ENCODE peak calls at places on chromosome 3, in five cellular contexts. M is GM12878, R is H1, E is HepG2, Z is NT2/D1. G is an unnamed sample.

GRCh38 chr3:16205156-16205870 is 30.8 kb downstream of the GALNT15 start:
- DNase-seq in R (no peak), E (no peak), Z (no peak), M (no peak), G (no peak)

GRCh38 chr3:62723636-62724217 is 151.5 kb downstream of the CADPS start:
- DNase-seq in E (no peak), R (no peak), M (no peak), Z (no peak), G (no peak)

GRCh38 chr3:29346828-29347227 is 66.0 kb downstream of the RBMS3 start:
- DNase-seq in Z (no peak), M (no peak), R (no peak), E (no peak), G (no peak)

GRCh38 chr3:59899068-59899467 is 849.2 kb upstream of the CFAP20DC start:
- DNase-seq in M (no peak), Z (no peak), R (no peak), E (no peak), G (no peak)

GRCh38 chr3:150830094-150830681 is 67.2 kb upstream of the SIAH2 start:
- DNase-seq in E (peak), R (no peak), Z (no peak), M (no peak), G (peak)

GRCh38 chr3:43254125-43254524 is 32.2 kb upstream of the SNRK start:
- DNase-seq in R (no peak), Z (no peak), E (no peak), M (no peak), G (no peak)

GRCh38 chr3:144557515-144557914 is 585.9 kb downstream of the DIPK2A start:
- DNase-seq in R (no peak), Z (no peak), M (no peak), E (no peak), G (no peak)

GRCh38 chr3:134931045-134931775 is 136.2 kb downstream of the EPHB1 start:
- DNase-seq in R (no peak), M (no peak), E (no peak), Z (peak), G (no peak)

GRCh38 chr3:64319391-64319790 is 94.1 kb upstream of the PRICKLE2 start:
- DNase-seq in E (no peak), R (no peak), Z (peak), M (no peak), G (no peak)

GRCh38 chr3:177916461-177916860 is 619.8 kb upstream of the KCNMB2 start:
- DNase-seq in Z (no peak), E (no peak), R (no peak), M (no peak), G (no peak)

GRCh38 chr3:11601446-11602241 is 42.1 kb downstream of the VGLL4 start:
- DNase-seq in E (no peak), M (peak), R (no peak), Z (no peak), G (no peak)

GRCh38 chr3:167851171-167851570 is 115.7 kb downstream of the SERPINI1 start:
- DNase-seq in E (no peak), M (no peak), Z (no peak), R (no peak), G (no peak)

GRCh38 chr3:151203053-151203420 is at the start of gene GPR171:
- DNase-seq in E (no peak), R (no peak), Z (no peak), M (peak), G (no peak)

GRCh38 chr3:196793224-196793623 is 53.6 kb downstream of the PAK2 start:
- DNase-seq in M (no peak), Z (peak), E (peak), R (no peak), G (no peak)

GRCh38 chr3:169790687-169791429 is 17.7 kb downstream of the MYNN start:
- DNase-seq in M (no peak), E (no peak), R (no peak), Z (no peak), G (no peak)

GRCh38 chr3:35739181-35739809 is 100.0 kb downstream of the ARPP21 start:
- DNase-seq in R (no peak), M (no peak), Z (no peak), E (no peak), G (no peak)

GRCh38 chr3:124084398-124084881 is 92.5 kb upstream of the ROPN1 start:
- DNase-seq in Z (no peak), R (no peak), M (no peak), E (no peak), G (no peak)
- TF ChIP-seq SUZ12 in Z (no peak), R (no peak), M (no peak), E (no peak), G (no peak)

DNA sequence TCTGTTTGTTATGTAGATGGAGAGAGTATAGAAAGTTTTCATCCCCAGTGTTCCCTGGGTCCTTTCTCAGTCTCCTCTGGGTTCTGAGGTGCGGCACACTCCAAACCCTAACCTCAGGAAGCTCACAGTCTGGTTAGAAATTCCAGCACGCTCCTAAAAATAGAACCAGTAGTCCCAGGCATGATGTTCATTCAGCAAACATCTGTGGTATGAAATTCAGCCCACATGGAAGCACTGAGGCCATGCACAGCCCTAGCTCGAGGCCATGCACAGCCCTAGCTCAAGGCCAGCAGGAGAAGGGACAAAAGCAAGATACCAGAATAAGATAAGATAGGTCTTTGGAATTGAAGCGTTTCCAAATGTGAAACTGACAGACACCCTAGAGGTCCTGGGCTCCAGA is 82.3 kb upstream of the OXTR start:
- DNase-seq in E (peak), Z (no peak), R (no peak), M (no peak), G (no peak)
- TF ChIP-seq SUZ12 in E (no peak), Z (no peak), R (no peak), M (no peak), G (no peak)

GRCh38 chr3:98702166-98702565 is 61.0 kb upstream of the ST3GAL6 start:
- DNase-seq in M (no peak), E (no peak), Z (no peak), R (no peak), G (no peak)
- TF ChIP-seq SUZ12 in M (no peak), E (no peak), Z (no peak), R (no peak), G (no peak)

DNA sequence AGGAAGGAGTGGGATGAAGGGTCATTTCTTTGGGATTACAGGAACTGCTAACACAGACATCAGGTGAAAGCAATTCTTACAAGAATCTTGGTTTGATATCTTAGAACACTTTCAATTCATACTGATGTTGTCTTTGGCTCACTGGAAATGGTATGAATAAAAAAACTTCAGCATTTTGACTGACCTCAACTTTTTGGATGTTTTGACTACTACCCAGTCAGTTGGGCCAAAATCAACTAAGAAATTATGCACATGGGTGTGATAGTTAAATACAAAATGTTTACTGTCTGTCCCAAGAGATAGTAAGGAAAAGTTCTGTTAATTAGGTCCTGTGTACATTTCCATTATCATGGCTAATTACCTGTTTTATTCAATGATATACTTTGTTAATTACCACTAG is 165.5 kb upstream of the LRIG1 start:
- DNase-seq in M (no peak), R (no peak), Z (no peak), E (no peak), G (no peak)
- TF ChIP-seq SUZ12 in M (no peak), R (no peak), Z (no peak), E (no peak), G (no peak)

GRCh38 chr3:119145500-119146167 is at the start of gene TEX55:
- DNase-seq in R (no peak), E (peak), Z (peak), M (no peak), G (peak)
- TF ChIP-seq SUZ12 in R (no peak), E (no peak), Z (no peak), M (no peak), G (no peak)

GRCh38 chr3:12681586-12682371 is 17.9 kb upstream of the RAF1 start:
- DNase-seq in Z (no peak), E (no peak), M (no peak), R (no peak), G (no peak)
- TF ChIP-seq SUZ12 in Z (no peak), E (no peak), M (no peak), R (no peak), G (no peak)

GRCh38 chr3:4224331-4224730 is 78.8 kb upstream of the SETMAR start:
- DNase-seq in R (no peak), Z (no peak), E (no peak), M (no peak), G (no peak)
- TF ChIP-seq SUZ12 in R (no peak), Z (no peak), E (no peak), M (no peak), G (no peak)

GRCh38 chr3:126133606-126134005 is 46.8 kb downstream of the ALDH1L1 start:
- DNase-seq in M (no peak), R (no peak), E (no peak), Z (no peak), G (no peak)

GRCh38 chr3:126131881-126132750 is 48.2 kb upstream of the SLC41A3 start:
- DNase-seq in M (no peak), Z (no peak), R (no peak), E (no peak), G (no peak)

GRCh38 chr3:126134219-126134975 is 46.0 kb downstream of the ALDH1L1 start:
- DNase-seq in M (no peak), E (peak), Z (peak), R (no peak), G (peak)

GRCh38 chr3:126130981-126131750 is 47.2 kb upstream of the SLC41A3 start:
- DNase-seq in R (no peak), Z (no peak), M (no peak), E (no peak), G (no peak)

DNA sequence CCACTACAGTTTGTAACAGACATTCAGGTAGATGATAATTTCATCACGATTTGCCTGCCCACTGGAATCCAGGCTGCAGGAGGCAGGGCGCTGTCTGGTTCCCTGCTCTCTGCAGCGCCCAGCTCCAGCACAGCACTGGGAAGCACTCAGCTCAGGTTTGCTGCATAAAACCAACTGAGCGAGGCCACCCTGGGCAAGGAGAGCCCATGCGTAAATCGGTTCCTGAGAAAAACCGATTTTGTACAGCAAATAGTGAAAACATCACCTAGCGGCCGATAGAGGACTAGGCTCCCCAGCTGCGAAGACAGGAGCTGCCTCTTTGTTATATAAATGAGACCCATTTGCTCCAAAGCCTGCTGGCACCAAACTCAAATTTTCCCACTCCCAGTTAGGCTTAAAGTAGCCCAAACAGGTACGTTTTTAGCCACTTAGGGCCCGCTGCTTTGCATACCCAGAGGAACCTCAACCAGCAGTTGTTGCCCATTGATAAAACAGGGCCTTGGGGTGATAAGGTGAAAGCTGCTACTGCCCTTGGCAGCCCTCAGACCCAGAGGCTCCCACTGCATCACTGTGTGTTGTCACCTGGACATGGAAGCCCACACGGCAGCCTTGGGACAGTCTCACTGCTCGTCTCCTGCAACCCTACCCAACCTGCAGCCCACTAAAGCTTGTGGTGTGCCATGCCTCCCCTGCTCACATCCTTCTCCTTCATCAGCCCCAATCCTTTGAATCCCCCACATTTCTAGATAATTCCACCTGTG is 47.5 kb downstream of the ALDH1L1 start:
- DNase-seq in Z (peak), R (peak), M (no peak), E (no peak), G (no peak)
- TF ChIP-seq SUZ12 in Z (no peak), R (no peak), M (no peak), E (no peak), G (no peak)